ENCODE peak calls at places on chromosome 7, in nine cellular contexts. A, M, N, S, O, Q, R, B and G are unnamed samples.

GRCh38 chr7:84510501-84510900 is 315.9 kb upstream of the SEMA3A start:
- DNase-seq in A (no peak), M (no peak), N (peak), S (no peak), O (no peak), Q (no peak), R (peak), B (peak), G (no peak)

GRCh38 chr7:19519443-19519977 is 189.3 kb downstream of the POLR1F start:
- DNase-seq in A (no peak), M (peak), N (peak), S (no peak), O (no peak), Q (no peak), R (no peak), B (peak), G (no peak)

GRCh38 chr7:48471206-48471605 is 299.9 kb downstream of the ABCA13 start:
- DNase-seq in A (no peak), M (no peak), N (no peak), S (no peak), O (no peak), Q (no peak), R (no peak), B (no peak), G (no peak)

GRCh38 chr7:84123903-84124573 is 70.6 kb downstream of the SEMA3A start:
- DNase-seq in A (no peak), M (no peak), N (peak), S (no peak), O (no peak), Q (no peak), R (peak), B (no peak), G (no peak)

GRCh38 chr7:94109556-94109955 is 105.4 kb upstream of the BET1 start:
- DNase-seq in A (no peak), M (no peak), N (no peak), S (no peak), O (no peak), Q (no peak), R (no peak), B (no peak), G (no peak)

GRCh38 chr7:37117261-37117660 is 331.4 kb downstream of the ELMO1 start:
- DNase-seq in A (no peak), M (no peak), N (no peak), S (no peak), O (no peak), Q (no peak), R (no peak), B (no peak), G (no peak)

GRCh38 chr7:83472376-83472775 is 176.6 kb downstream of the SEMA3E start:
- DNase-seq in A (no peak), M (no peak), N (no peak), S (no peak), O (no peak), Q (no peak), R (no peak), B (no peak), G (no peak)

GRCh38 chr7:112898432-112899290 is 108.5 kb upstream of the TMEM168 start:
- DNase-seq in A (no peak), M (peak), N (peak), S (no peak), O (no peak), Q (peak), R (peak), B (peak), G (no peak)

GRCh38 chr7:141511370-141512335 is 39.6 kb upstream of the AGK start:
- DNase-seq in A (peak), M (no peak), N (peak), S (peak), O (no peak), Q (peak), R (no peak), B (no peak), G (no peak)

GRCh38 chr7:90599892-90600555 is 3.9 kb downstream of the CDK14 start:
- DNase-seq in A (no peak), M (no peak), N (peak), S (no peak), O (no peak), Q (no peak), R (peak), B (peak), G (no peak)

GRCh38 chr7:5183155-5183554 is 6.9 kb upstream of the WIPI2 start:
- DNase-seq in A (no peak), M (peak), N (no peak), S (no peak), O (no peak), Q (peak), R (no peak), B (no peak), G (peak)

GRCh38 chr7:73824986-73825385 is 5.8 kb upstream of the CLDN4 start:
- DNase-seq in A (no peak), M (no peak), N (no peak), S (no peak), O (no peak), Q (no peak), R (no peak), B (no peak), G (no peak)

GRCh38 chr7:110762514-110762913 is 328.4 kb upstream of the LRRN3 start:
- DNase-seq in A (no peak), M (no peak), N (no peak), S (no peak), O (no peak), Q (no peak), R (peak), B (peak), G (no peak)

GRCh38 chr7:151796091-151796870 is 80.6 kb downstream of the PRKAG2 start:
- DNase-seq in A (peak), M (peak), N (peak), S (peak), O (no peak), Q (peak), R (peak), B (no peak), G (no peak)

GRCh38 chr7:87330316-87330715 is 15.1 kb upstream of the CROT start:
- DNase-seq in A (no peak), M (no peak), N (no peak), S (no peak), O (no peak), Q (no peak), R (no peak), B (no peak), G (no peak)

GRCh38 chr7:158252837-158253669 is 334.6 kb downstream of the PTPRN2 start:
- DNase-seq in A (peak), M (no peak), N (no peak), S (peak), O (no peak), Q (peak), R (no peak), B (no peak), G (no peak)

GRCh38 chr7:112749775-112750174 is 40.4 kb downstream of the TMEM168 start:
- DNase-seq in A (no peak), M (no peak), N (no peak), S (no peak), O (no peak), Q (no peak), R (no peak), B (no peak), G (no peak)

GRCh38 chr7:88546808-88547207 is 212.7 kb upstream of the ZNF804B start:
- DNase-seq in A (no peak), M (no peak), N (peak), S (no peak), O (no peak), Q (no peak), R (no peak), B (peak), G (no peak)

GRCh38 chr7:47893238-47893637 is 55.0 kb downstream of the PKD1L1 start:
- DNase-seq in A (no peak), M (no peak), N (peak), S (no peak), O (no peak), Q (no peak), R (no peak), B (no peak), G (no peak)

GRCh38 chr7:14748461-14748860 is 154.1 kb downstream of the DGKB start:
- DNase-seq in A (no peak), M (peak), N (peak), S (no peak), O (no peak), Q (no peak), R (peak), B (peak), G (peak)

GRCh38 chr7:126838194-126838593 is 414.5 kb downstream of the GRM8 start:
- DNase-seq in A (no peak), M (no peak), N (no peak), S (no peak), O (no peak), Q (no peak), R (no peak), B (no peak), G (no peak)

GRCh38 chr7:151814400-151814914 is 62.5 kb downstream of the PRKAG2 start:
- DNase-seq in A (peak), M (no peak), N (peak), S (peak), O (no peak), Q (no peak), R (peak), B (no peak), G (no peak)

GRCh38 chr7:151993977-151994676 is 31.3 kb upstream of the GALNT11 start:
- DNase-seq in A (no peak), M (peak), N (peak), S (no peak), O (no peak), Q (no peak), R (no peak), B (peak), G (no peak)

GRCh38 chr7:117036836-117037235 is 83.5 kb downstream of the ST7 start:
- DNase-seq in A (no peak), M (no peak), N (no peak), S (no peak), O (no peak), Q (no peak), R (no peak), B (no peak), G (no peak)

GRCh38 chr7:117652943-117653700 is 173.3 kb downstream of the CFTR start:
- DNase-seq in A (no peak), M (no peak), N (no peak), S (no peak), O (no peak), Q (no peak), R (no peak), B (no peak), G (no peak)

GRCh38 chr7:141074162-141074989 is 512 bp downstream of the TMEM178B start:
- DNase-seq in A (no peak), M (no peak), N (peak), S (peak), O (no peak), Q (no peak), R (no peak), B (peak), G (no peak)

GRCh38 chr7:18357691-18358090 is 137.9 kb upstream of the HDAC9 start:
- DNase-seq in A (no peak), M (peak), N (peak), S (no peak), O (no peak), Q (no peak), R (peak), B (peak), G (no peak)

GRCh38 chr7:55348502-55348901 is 16.6 kb upstream of the LANCL2 start:
- DNase-seq in A (no peak), M (peak), N (peak), S (no peak), O (no peak), Q (no peak), R (peak), B (peak), G (no peak)

GRCh38 chr7:7276151-7276550 is 93.8 kb downstream of the C1GALT1 start:
- DNase-seq in A (no peak), M (no peak), N (no peak), S (no peak), O (no peak), Q (no peak), R (no peak), B (no peak), G (no peak)

GRCh38 chr7:28144266-28144665 is 36.3 kb downstream of the JAZF1 start:
- DNase-seq in A (no peak), M (no peak), N (no peak), S (no peak), O (no peak), Q (no peak), R (no peak), B (no peak), G (no peak)

GRCh38 chr7:22109761-22110160 is 164.1 kb upstream of the CDCA7L start:
- DNase-seq in A (peak), M (no peak), N (peak), S (peak), O (no peak), Q (peak), R (peak), B (peak), G (no peak)

GRCh38 chr7:134619627-134620331 is 26.9 kb upstream of the BPGM start:
- DNase-seq in A (no peak), M (peak), N (peak), S (no peak), O (no peak), Q (no peak), R (peak), B (peak), G (peak)
- H3K27ac ChIP-seq in A (no peak), M (no peak), N (peak), S (no peak), O (no peak), Q (no peak), R (peak), B (no peak), G (peak)

GRCh38 chr7:29482056-29482455 is 81.6 kb upstream of the PRR15 start:
- DNase-seq in A (no peak), M (no peak), N (no peak), S (no peak), O (no peak), Q (no peak), R (no peak), B (no peak), G (no peak)
- H3K27ac ChIP-seq in A (no peak), M (no peak), N (no peak), S (no peak), O (peak), Q (peak), R (no peak), B (peak), G (no peak)

GRCh38 chr7:12124028-12124427 is 87.1 kb upstream of the TMEM106B start:
- DNase-seq in A (no peak), M (no peak), N (no peak), S (no peak), O (no peak), Q (no peak), R (no peak), B (no peak), G (no peak)

GRCh38 chr7:12123172-12123571 is 87.9 kb upstream of the TMEM106B start:
- DNase-seq in A (no peak), M (no peak), N (no peak), S (no peak), O (no peak), Q (no peak), R (no peak), B (no peak), G (no peak)

DNA sequence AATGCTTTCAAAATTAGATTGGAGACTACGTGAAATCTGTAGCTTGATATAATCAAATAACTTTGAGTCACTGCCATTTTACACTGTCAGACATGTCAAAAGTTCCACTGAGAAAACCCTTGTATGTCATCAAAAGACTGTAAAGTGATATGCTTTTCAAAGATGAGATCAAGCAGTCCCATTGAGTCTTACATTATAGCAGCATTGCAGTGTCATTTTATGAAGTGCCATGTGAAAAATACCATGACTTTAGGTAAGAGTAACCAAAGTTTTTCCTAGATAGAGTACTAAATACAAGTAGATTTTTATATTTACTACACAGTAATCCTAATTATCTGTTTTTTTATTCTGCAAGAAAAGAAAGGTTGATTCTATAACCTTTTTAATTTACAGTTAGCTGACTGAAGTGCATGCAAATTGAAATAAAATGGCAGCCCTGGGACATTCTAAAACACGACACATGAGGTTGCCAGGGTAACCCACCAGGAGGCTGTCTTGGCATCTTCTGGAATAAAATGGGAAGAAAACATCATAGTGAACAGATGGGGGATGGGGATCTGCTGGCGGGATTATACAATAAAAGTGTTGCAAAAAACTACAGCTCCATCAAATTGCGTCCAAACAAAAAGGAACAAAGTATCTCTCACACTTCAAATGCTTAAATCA is 91.3 kb upstream of the TMEM106B start:
- DNase-seq in A (no peak), M (no peak), N (no peak), S (no peak), O (no peak), Q (no peak), R (no peak), B (no peak), G (no peak)
- H3K27ac ChIP-seq in A (no peak), M (no peak), N (no peak), S (no peak), O (no peak), Q (no peak), R (no peak), B (no peak), G (no peak)

GRCh38 chr7:139094596-139094995 is 14.9 kb downstream of the ZC3HAV1 start:
- DNase-seq in A (no peak), M (no peak), N (peak), S (no peak), O (no peak), Q (no peak), R (peak), B (no peak), G (no peak)

GRCh38 chr7:139091677-139091996 is 17.9 kb downstream of the ZC3HAV1 start:
- DNase-seq in A (no peak), M (no peak), N (no peak), S (no peak), O (no peak), Q (no peak), R (no peak), B (no peak), G (no peak)

GRCh38 chr7:139094030-139094429 is 15.5 kb downstream of the ZC3HAV1 start:
- DNase-seq in A (no peak), M (no peak), N (no peak), S (no peak), O (no peak), Q (no peak), R (no peak), B (no peak), G (no peak)

GRCh38 chr7:139092090-139092796 is 17.3 kb downstream of the ZC3HAV1 start:
- DNase-seq in A (no peak), M (no peak), N (no peak), S (no peak), O (no peak), Q (no peak), R (no peak), B (no peak), G (no peak)

DNA sequence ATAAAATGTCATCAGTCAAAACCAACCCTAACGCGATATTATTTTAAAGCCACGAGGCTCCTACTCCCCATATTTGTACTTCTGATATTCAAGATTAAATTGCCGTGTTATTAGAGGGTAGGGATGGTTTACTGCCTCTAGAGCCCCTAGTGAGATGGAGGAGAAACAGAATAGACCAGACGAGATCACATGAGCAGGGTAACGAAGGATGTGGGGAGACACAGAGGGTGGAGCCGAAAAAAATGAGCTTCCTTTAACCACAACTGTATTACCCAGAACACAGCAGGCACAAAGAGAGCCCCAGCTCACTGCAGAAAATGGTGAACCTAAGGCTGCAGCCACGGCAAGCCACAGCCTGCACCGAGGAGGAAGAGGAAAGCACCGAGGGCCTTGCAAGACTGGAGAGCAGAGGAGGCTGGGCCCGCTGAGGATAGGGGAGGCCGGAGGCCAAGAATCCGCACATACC is 14.3 kb downstream of the ZC3HAV1 start:
- DNase-seq in A (no peak), M (no peak), N (no peak), S (peak), O (no peak), Q (no peak), R (no peak), B (no peak), G (no peak)
- H3K27ac ChIP-seq in A (peak), M (no peak), N (no peak), S (no peak), O (no peak), Q (peak), R (no peak), B (no peak), G (peak)

GRCh38 chr7:44385384-44386138 is 60.2 kb upstream of the CAMK2B start:
- DNase-seq in A (no peak), M (no peak), N (no peak), S (no peak), O (no peak), Q (peak), R (no peak), B (no peak), G (no peak)

GRCh38 chr7:44383566-44383965 is 58.2 kb upstream of the CAMK2B start:
- DNase-seq in A (no peak), M (no peak), N (peak), S (peak), O (peak), Q (peak), R (peak), B (peak), G (no peak)

GRCh38 chr7:44386139-44386913 is 60.9 kb upstream of the CAMK2B start:
- DNase-seq in A (no peak), M (no peak), N (no peak), S (no peak), O (no peak), Q (peak), R (peak), B (no peak), G (no peak)

GRCh38 chr7:44382459-44383300 is 57.3 kb upstream of the CAMK2B start:
- DNase-seq in A (no peak), M (no peak), N (peak), S (no peak), O (no peak), Q (peak), R (peak), B (no peak), G (no peak)

GRCh38 chr7:44384586-44385383 is 59.4 kb upstream of the CAMK2B start:
- DNase-seq in A (no peak), M (no peak), N (no peak), S (no peak), O (no peak), Q (peak), R (no peak), B (no peak), G (no peak)
- H3K27ac ChIP-seq in A (no peak), M (peak), N (peak), S (no peak), O (peak), Q (no peak), R (no peak), B (no peak), G (no peak)

DNA sequence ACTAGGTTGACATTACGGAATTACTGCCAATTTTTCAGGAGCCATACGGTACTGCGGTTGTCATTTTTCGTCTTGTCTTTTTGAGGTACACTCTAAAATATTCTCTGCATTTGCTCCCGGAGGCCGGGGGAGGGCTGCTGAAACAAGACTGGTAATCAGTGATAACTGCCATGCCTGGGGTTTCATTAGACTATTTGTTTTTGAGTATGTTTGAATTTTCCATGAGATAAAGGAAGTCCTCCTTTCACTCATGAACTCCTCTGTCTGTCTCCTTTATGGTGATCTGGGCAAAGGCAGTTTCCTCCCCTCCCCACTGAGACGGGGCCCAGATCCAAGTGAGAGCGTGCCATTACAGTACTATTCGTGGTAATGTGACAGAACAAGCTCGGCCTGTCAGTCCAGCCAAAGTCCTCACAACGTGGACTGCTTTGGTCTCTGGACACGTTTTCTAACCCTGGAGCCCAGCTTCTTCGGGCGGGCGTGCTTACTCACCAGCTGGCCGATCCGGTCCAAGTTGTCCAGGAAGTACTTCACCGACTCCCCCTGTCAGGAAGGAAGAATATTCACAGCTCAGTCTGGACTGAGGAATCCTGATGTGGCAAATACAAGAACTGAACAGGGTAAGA is 45.1 kb downstream of the AMZ1 start:
- DNase-seq in A (no peak), M (peak), N (peak), S (peak), O (peak), Q (peak), R (peak), B (peak), G (peak)
- H3K27ac ChIP-seq in A (no peak), M (peak), N (peak), S (peak), O (peak), Q (peak), R (no peak), B (peak), G (peak)